ENCODE peak calls at places on chromosomes 6 and 20, in five cellular contexts. K, H, Q, B and R are unnamed samples.

GRCh38 chr6:1757133-1757532 is 147.4 kb downstream of the FOXC1 start:
- DNase-seq in K (no peak), H (no peak), Q (no peak), B (no peak), R (no peak)

GRCh38 chr6:26016326-26017275 is 54.0 kb downstream of the TRIM38 start:
- DNase-seq in Q (no peak), K (no peak), H (peak), B (peak), R (no peak)

GRCh38 chr6:41167173-41167963 is 4.5 kb upstream of the TREM2 start:
- DNase-seq in K (no peak), B (peak), Q (peak), H (peak), R (no peak)

GRCh38 chr6:151493495-151494234 is at the start of gene CCDC170:
- DNase-seq in K (peak), Q (no peak), B (peak), H (no peak), R (no peak)

GRCh38 chr20:11098888-11099287 is 425.1 kb upstream of the JAG1 start:
- DNase-seq in B (peak), K (no peak), Q (no peak), H (no peak), R (no peak)

GRCh38 chr6:71473908-71474307 is 185.3 kb downstream of the OGFRL1 start:
- DNase-seq in K (no peak), H (peak), Q (peak), B (no peak), R (no peak)

GRCh38 chr6:154164397-154164796 is 125.4 kb downstream of the OPRM1 start:
- DNase-seq in B (no peak), H (peak), K (no peak), Q (peak), R (no peak)

GRCh38 chr20:25695532-25696383 is 895 bp downstream of the ZNF337 start:
- DNase-seq in K (no peak), Q (peak), H (no peak), B (no peak), R (no peak)

GRCh38 chr6:136069119-136069518 is 181.0 kb downstream of the MTFR2 start:
- DNase-seq in K (no peak), B (no peak), H (peak), Q (peak), R (no peak)

GRCh38 chr6:13038315-13039261 is 289.7 kb downstream of the TBC1D7 start:
- DNase-seq in B (no peak), H (peak), Q (no peak), K (no peak), R (no peak)

GRCh38 chr20:21191839-21192238 is 66.0 kb downstream of the KIZ start:
- DNase-seq in K (no peak), Q (no peak), B (peak), H (peak), R (no peak)

GRCh38 chr6:138817799-138818198 is 21.9 kb downstream of the ECT2L start:
- DNase-seq in H (peak), Q (peak), K (no peak), B (peak), R (no peak)

GRCh38 chr6:3412779-3413500 is 43.9 kb downstream of the SLC22A23 start:
- DNase-seq in K (no peak), Q (no peak), B (no peak), H (no peak), R (no peak)

GRCh38 chr6:87938287-87938686 is 109.4 kb upstream of the SPACA1 start:
- DNase-seq in B (no peak), Q (no peak), H (no peak), K (no peak), R (no peak)

GRCh38 chr20:57928181-57928967 is 218.6 kb upstream of the PMEPA1 start:
- DNase-seq in H (peak), K (no peak), Q (no peak), B (no peak), R (no peak)

GRCh38 chr6:111015656-111016190 is 33.9 kb downstream of the RPF2 start:
- DNase-seq in K (no peak), Q (no peak), B (no peak), H (no peak), R (no peak)

GRCh38 chr20:50992336-50992732 is 30.6 kb downstream of the KCNG1 start:
- DNase-seq in Q (no peak), H (no peak), B (peak), K (no peak), R (no peak)

GRCh38 chr20:6269163-6269873 is 146.5 kb upstream of the FERMT1 start:
- DNase-seq in B (peak), Q (peak), K (no peak), H (peak), R (no peak)

GRCh38 chr6:113855500-113856010 is 1.6 kb upstream of the MARCKS start:
- DNase-seq in B (peak), H (peak), K (peak), Q (peak), R (no peak)

GRCh38 chr6:96862560-96862959 is 25.3 kb upstream of the GPR63 start:
- DNase-seq in B (no peak), Q (no peak), K (no peak), H (no peak), R (no peak)

GRCh38 chr6:129890701-129891100 is 29.6 kb upstream of the TMEM244 start:
- DNase-seq in B (no peak), H (peak), Q (peak), K (no peak), R (no peak)